ENCODE peak calls at places on chromosomes 13 and 19, in four cellular contexts. D is head of caudate nucleus, W is MG63, V is spleen. F is an unnamed sample.

GRCh38 chr19:49085868-49086232 is 599 bp downstream of the SNRNP70 start:
- DNase-seq in D (no peak), W (no peak), V (no peak), F (no peak)

GRCh38 chr19:56309511-56310185 is 5.0 kb downstream of the ZSCAN5A start:
- DNase-seq in D (peak; percentile 48), W (peak; percentile 52), V (peak; percentile 87), F (no peak)

GRCh38 chr19:6632002-6632621 is 37.8 kb downstream of the TNFSF14 start:
- DNase-seq in D (peak; percentile 71), W (peak; percentile 19), V (no peak), F (no peak)

GRCh38 chr13:50911051-50911690 is 1.6 kb downstream of the RNASEH2B start:
- DNase-seq in D (no peak), W (no peak), V (no peak), F (no peak)

GRCh38 chr19:33705090-33705847 is 83.5 kb downstream of the CHST8 start:
- DNase-seq in D (no peak), W (no peak), V (peak; percentile 69), F (peak; percentile 58)

GRCh38 chr13:74966814-74967213 is 515.2 kb downstream of the TBC1D4 start:
- DNase-seq in D (peak; percentile 42), W (no peak), V (no peak), F (no peak)

GRCh38 chr13:23715762-23716235 is 145.6 kb downstream of the TNFRSF19 start:
- DNase-seq in D (no peak), W (no peak), V (no peak), F (no peak)

GRCh38 chr13:111258637-111259036 is 61.8 kb upstream of the TEX29 start:
- DNase-seq in D (no peak), W (no peak), V (no peak), F (no peak)

GRCh38 chr13:30906411-30906990 is 430 bp downstream of the MEDAG start:
- DNase-seq in D (no peak), W (no peak), V (no peak), F (no peak)

GRCh38 chr13:41268764-41269163 is 5.4 kb upstream of the MTRF1 start:
- DNase-seq in D (no peak), W (no peak), V (no peak), F (no peak)

GRCh38 chr13:64428196-64428595 is 2801.9 kb downstream of the PCDH9 start:
- DNase-seq in D (no peak), W (peak; percentile 34), V (no peak), F (no peak)

GRCh38 chr13:89796196-89796595 is 1551.3 kb upstream of the MIR17HG start:
- DNase-seq in D (no peak), W (no peak), V (no peak), F (no peak)

GRCh38 chr19:4375164-4375619 is 25.2 kb downstream of the SH3GL1 start:
- DNase-seq in D (no peak), W (peak; percentile 35), V (no peak), F (no peak)

GRCh38 chr19:52942371-52943133 is 19.3 kb upstream of the ZNF888 start:
- DNase-seq in D (peak; percentile 92), W (peak; percentile 82), V (peak; percentile 99), F (no peak)

GRCh38 chr13:110475550-110476219 is 85.8 kb downstream of the RAB20 start:
- DNase-seq in D (no peak), W (no peak), V (no peak), F (no peak)

GRCh38 chr13:42548731-42549554 is 25.0 kb upstream of the TNFSF11 start:
- DNase-seq in D (no peak), W (no peak), V (no peak), F (no peak)

GRCh38 chr19:4414144-4414799 is 11.8 kb downstream of the CHAF1A start:
- DNase-seq in D (no peak), W (no peak), V (no peak), F (no peak)

GRCh38 chr19:38675611-38676010 is 28.2 kb downstream of the ACTN4 start:
- DNase-seq in D (peak; percentile 79), W (no peak), V (no peak), F (no peak)

GRCh38 chr19:10292206-10292788 is 2.5 kb downstream of the ICAM5 start:
- DNase-seq in D (peak; percentile 71), W (peak; percentile 78), V (peak; percentile 91), F (no peak)

GRCh38 chr19:12156254-12157058 is at the start of gene ZNF625:
- DNase-seq in D (peak; percentile 94), W (peak; percentile 96), V (peak; percentile 90), F (peak; percentile 97)

GRCh38 chr19:35178701-35179100 is 24.2 kb downstream of the FXYD5 start:
- DNase-seq in D (no peak), W (no peak), V (no peak), F (no peak)

GRCh38 chr19:4338441-4339350 is at the start of gene STAP2:
- DNase-seq in D (no peak), W (no peak), V (no peak), F (no peak)

GRCh38 chr13:46679369-46680180 is 117.4 kb downstream of the ESD start:
- DNase-seq in D (no peak), W (peak; percentile 19), V (peak; percentile 84), F (no peak)

GRCh38 chr13:24605923-24606372 is 74.3 kb upstream of the ATP12A start:
- DNase-seq in D (no peak), W (no peak), V (no peak), F (no peak)

GRCh38 chr13:93023929-93024328 is 202.7 kb upstream of the GPC6 start:
- DNase-seq in D (no peak), W (no peak), V (no peak), F (no peak)

GRCh38 chr13:76161143-76161542 is 525.0 kb downstream of the LMO7 start:
- DNase-seq in D (no peak), W (no peak), V (no peak), F (no peak)

GRCh38 chr19:11699931-11700794 is 38.6 kb downstream of the ZNF823 start:
- DNase-seq in D (no peak), W (no peak), V (no peak), F (no peak)

GRCh38 chr19:17873661-17874422 is 2.1 kb downstream of the SLC5A5 start:
- DNase-seq in D (no peak), W (peak; percentile 38), V (peak; percentile 84), F (no peak)

GRCh38 chr13:84925443-84925842 is 873.8 kb downstream of the SLITRK6 start:
- DNase-seq in D (no peak), W (no peak), V (no peak), F (no peak)

GRCh38 chr13:114318624-114319023 is 4.3 kb downstream of the CHAMP1 start:
- DNase-seq in D (no peak), W (no peak), V (no peak), F (no peak)

GRCh38 chr19:54209748-54210494 is 9.3 kb downstream of the RPS9 start:
- DNase-seq in D (peak; percentile 83), W (peak; percentile 95), V (no peak), F (no peak)

GRCh38 chr13:30832845-30833332 is 73.2 kb upstream of the MEDAG start:
- DNase-seq in D (no peak), W (peak; percentile 32), V (no peak), F (no peak)

GRCh38 chr13:36973009-36973408 is 26.1 kb downstream of the ALG5 start:
- DNase-seq in D (no peak), W (no peak), V (no peak), F (no peak)

F was measured in chondrocyte.